ENCODE peak calls at places on chromosomes 13 and 19, in ten cellular contexts. One of them, this sample, is unnamed.

GRCh38 chr19:3440082-3440481 is 40.2 kb downstream of the SMIM24 start:
- DNase-seq in tibial nerve: no peak
- DNase-seq in hepatocyte: no peak
- DNase-seq in upper lobe of right lung: no peak
- DNase-seq in epithelial cell of esophagus: peak; percentile 30
- DNase-seq in fibroblast of pulmonary artery: peak; percentile 30
- DNase-seq in suprapubic skin: no peak
- DNase-seq in ovary: no peak
- DNase-seq in AG10803: no peak
- DNase-seq in K562: peak; percentile 70
- DNase-seq in this sample: no peak

GRCh38 chr19:40232479-40232878 is 6.0 kb upstream of the CCNP start:
- DNase-seq in AG10803: no peak
- DNase-seq in epithelial cell of esophagus: no peak
- DNase-seq in tibial nerve: no peak
- DNase-seq in upper lobe of right lung: no peak
- DNase-seq in ovary: no peak
- DNase-seq in fibroblast of pulmonary artery: no peak
- DNase-seq in suprapubic skin: no peak
- DNase-seq in K562: peak; percentile 93
- DNase-seq in hepatocyte: no peak
- DNase-seq in this sample: no peak

GRCh38 chr19:5110546-5110945 is 141.6 kb downstream of the KDM4B start:
- DNase-seq in suprapubic skin: no peak
- DNase-seq in hepatocyte: no peak
- DNase-seq in upper lobe of right lung: no peak
- DNase-seq in tibial nerve: no peak
- DNase-seq in K562: no peak
- DNase-seq in fibroblast of pulmonary artery: no peak
- DNase-seq in AG10803: no peak
- DNase-seq in epithelial cell of esophagus: no peak
- DNase-seq in ovary: no peak
- DNase-seq in this sample: no peak

GRCh38 chr19:18017275-18018083 is 9.5 kb downstream of the ARRDC2 start:
- DNase-seq in epithelial cell of esophagus: no peak
- DNase-seq in K562: peak; percentile 6
- DNase-seq in tibial nerve: no peak
- DNase-seq in upper lobe of right lung: no peak
- DNase-seq in hepatocyte: no peak
- DNase-seq in suprapubic skin: no peak
- DNase-seq in fibroblast of pulmonary artery: no peak
- DNase-seq in ovary: no peak
- DNase-seq in AG10803: no peak
- DNase-seq in this sample: no peak

GRCh38 chr19:24029941-24030636 is 56.9 kb upstream of the ZNF254 start:
- DNase-seq in fibroblast of pulmonary artery: no peak
- DNase-seq in hepatocyte: no peak
- DNase-seq in tibial nerve: no peak
- DNase-seq in K562: no peak
- DNase-seq in epithelial cell of esophagus: no peak
- DNase-seq in upper lobe of right lung: no peak
- DNase-seq in AG10803: no peak
- DNase-seq in ovary: no peak
- DNase-seq in suprapubic skin: no peak
- DNase-seq in this sample: no peak

GRCh38 chr19:3880471-3881271 is at the start of gene ATCAY:
- DNase-seq in fibroblast of pulmonary artery: no peak
- DNase-seq in epithelial cell of esophagus: no peak
- DNase-seq in tibial nerve: no peak
- DNase-seq in ovary: no peak
- DNase-seq in suprapubic skin: no peak
- DNase-seq in AG10803: no peak
- DNase-seq in K562: no peak
- DNase-seq in hepatocyte: no peak
- DNase-seq in upper lobe of right lung: no peak
- DNase-seq in this sample: no peak

GRCh38 chr13:51342706-51343105 is 3.2 kb downstream of the SERPINE3 start:
- DNase-seq in ovary: no peak
- DNase-seq in AG10803: peak; percentile 76
- DNase-seq in hepatocyte: no peak
- DNase-seq in upper lobe of right lung: no peak
- DNase-seq in suprapubic skin: no peak
- DNase-seq in fibroblast of pulmonary artery: peak; percentile 58
- DNase-seq in epithelial cell of esophagus: peak; percentile 52
- DNase-seq in K562: no peak
- DNase-seq in tibial nerve: no peak
- DNase-seq in this sample: no peak

GRCh38 chr13:45200701-45201230 is at the start of gene KCTD4:
- DNase-seq in epithelial cell of esophagus: peak; percentile 60
- DNase-seq in hepatocyte: no peak
- DNase-seq in tibial nerve: no peak
- DNase-seq in AG10803: peak; percentile 66
- DNase-seq in K562: no peak
- DNase-seq in fibroblast of pulmonary artery: peak; percentile 36
- DNase-seq in upper lobe of right lung: no peak
- DNase-seq in ovary: no peak
- DNase-seq in suprapubic skin: no peak
- DNase-seq in this sample: no peak

GRCh38 chr13:47455581-47455980 is 545.5 kb downstream of the SUCLA2 start:
- DNase-seq in hepatocyte: no peak
- DNase-seq in suprapubic skin: no peak
- DNase-seq in ovary: no peak
- DNase-seq in K562: no peak
- DNase-seq in tibial nerve: no peak
- DNase-seq in AG10803: peak; percentile 30
- DNase-seq in fibroblast of pulmonary artery: peak; percentile 23
- DNase-seq in epithelial cell of esophagus: no peak
- DNase-seq in upper lobe of right lung: no peak
- DNase-seq in this sample: no peak

GRCh38 chr19:54230031-54230430 is 7.2 kb upstream of the LILRB3 start:
- DNase-seq in hepatocyte: no peak
- DNase-seq in ovary: no peak
- DNase-seq in AG10803: no peak
- DNase-seq in upper lobe of right lung: no peak
- DNase-seq in fibroblast of pulmonary artery: no peak
- DNase-seq in tibial nerve: no peak
- DNase-seq in K562: no peak
- DNase-seq in epithelial cell of esophagus: no peak
- DNase-seq in suprapubic skin: no peak
- DNase-seq in this sample: no peak

GRCh38 chr13:34720618-34721017 is 221.5 kb upstream of the NBEA start:
- DNase-seq in tibial nerve: no peak
- DNase-seq in ovary: no peak
- DNase-seq in suprapubic skin: no peak
- DNase-seq in epithelial cell of esophagus: peak; percentile 4
- DNase-seq in fibroblast of pulmonary artery: no peak
- DNase-seq in K562: no peak
- DNase-seq in AG10803: no peak
- DNase-seq in hepatocyte: no peak
- DNase-seq in upper lobe of right lung: no peak
- DNase-seq in this sample: no peak

GRCh38 chr19:2391118-2391725 is 31.2 kb downstream of the TMPRSS9 start:
- DNase-seq in tibial nerve: peak; percentile 23
- DNase-seq in ovary: no peak
- DNase-seq in hepatocyte: peak; percentile 81
- DNase-seq in upper lobe of right lung: no peak
- DNase-seq in fibroblast of pulmonary artery: peak; percentile 82
- DNase-seq in suprapubic skin: no peak
- DNase-seq in AG10803: peak; percentile 77
- DNase-seq in epithelial cell of esophagus: peak; percentile 77
- DNase-seq in K562: peak; percentile 63
- DNase-seq in this sample: peak; percentile 7

GRCh38 chr13:22642088-22642487 is 538.7 kb upstream of the SGCG start:
- DNase-seq in tibial nerve: no peak
- DNase-seq in suprapubic skin: no peak
- DNase-seq in fibroblast of pulmonary artery: no peak
- DNase-seq in hepatocyte: no peak
- DNase-seq in upper lobe of right lung: no peak
- DNase-seq in K562: no peak
- DNase-seq in AG10803: no peak
- DNase-seq in ovary: no peak
- DNase-seq in epithelial cell of esophagus: no peak
- DNase-seq in this sample: no peak

GRCh38 chr13:46402178-46402577 is 15.1 kb upstream of the RUBCNL start:
- DNase-seq in hepatocyte: no peak
- DNase-seq in epithelial cell of esophagus: no peak
- DNase-seq in K562: no peak
- DNase-seq in tibial nerve: no peak
- DNase-seq in suprapubic skin: no peak
- DNase-seq in ovary: no peak
- DNase-seq in upper lobe of right lung: no peak
- DNase-seq in AG10803: no peak
- DNase-seq in fibroblast of pulmonary artery: no peak
- DNase-seq in this sample: no peak

GRCh38 chr19:51749979-51750378 is 1.7 kb downstream of the FPR1 start:
- DNase-seq in upper lobe of right lung: no peak
- DNase-seq in ovary: no peak
- DNase-seq in suprapubic skin: no peak
- DNase-seq in epithelial cell of esophagus: no peak
- DNase-seq in tibial nerve: no peak
- DNase-seq in fibroblast of pulmonary artery: no peak
- DNase-seq in K562: no peak
- DNase-seq in hepatocyte: no peak
- DNase-seq in AG10803: peak; percentile 88
- DNase-seq in this sample: no peak

GRCh38 chr13:39612023-39612637 is 9.1 kb upstream of the LHFPL6 start:
- DNase-seq in fibroblast of pulmonary artery: peak; percentile 84
- DNase-seq in ovary: peak; percentile 58
- DNase-seq in AG10803: peak; percentile 77
- DNase-seq in suprapubic skin: peak; percentile 77
- DNase-seq in tibial nerve: peak; percentile 65
- DNase-seq in K562: peak; percentile 20
- DNase-seq in epithelial cell of esophagus: peak; percentile 82
- DNase-seq in upper lobe of right lung: no peak
- DNase-seq in hepatocyte: peak; percentile 84
- DNase-seq in this sample: no peak

DNA sequence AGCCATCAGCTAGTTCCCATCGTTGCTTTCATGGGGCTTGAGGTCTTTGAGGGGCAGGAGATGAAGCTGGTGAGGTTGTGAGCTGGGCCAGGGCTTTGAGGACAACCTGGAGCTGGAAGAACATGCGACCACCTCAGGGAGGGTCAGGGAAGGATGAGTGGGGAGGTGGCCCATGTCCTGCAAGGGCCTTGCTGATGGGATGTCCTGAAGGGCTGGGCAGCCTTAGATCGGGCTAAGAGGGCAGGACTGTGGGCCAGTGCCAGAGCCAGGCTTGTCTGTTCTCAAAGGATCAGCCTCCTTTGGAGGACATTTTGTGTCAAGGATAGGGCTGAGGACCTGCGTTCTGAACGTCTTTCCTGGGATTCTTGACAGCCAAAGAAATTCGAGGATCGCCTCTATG is 10.5 kb downstream of the CYTH2 start:
- DNase-seq in AG10803: no peak
- DNase-seq in K562: no peak
- DNase-seq in hepatocyte: no peak
- DNase-seq in suprapubic skin: no peak
- DNase-seq in epithelial cell of esophagus: no peak
- DNase-seq in tibial nerve: no peak
- DNase-seq in fibroblast of pulmonary artery: no peak
- DNase-seq in ovary: no peak
- DNase-seq in upper lobe of right lung: no peak
- DNase-seq in this sample: no peak
- H3K4me3 ChIP-seq in AG10803: no peak overlapping the region
- H3K4me3 ChIP-seq in K562: no peak overlapping the region
- H3K4me3 ChIP-seq in hepatocyte: no peak overlapping the region
- H3K4me3 ChIP-seq in suprapubic skin: peak overlapping the region; percentile 58
- H3K4me3 ChIP-seq in epithelial cell of esophagus: no peak overlapping the region
- H3K4me3 ChIP-seq in tibial nerve: no peak overlapping the region
- H3K4me3 ChIP-seq in fibroblast of pulmonary artery: no peak overlapping the region
- H3K4me3 ChIP-seq in ovary: no peak overlapping the region
- H3K4me3 ChIP-seq in upper lobe of right lung: no peak overlapping the region
- H3K4me3 ChIP-seq in this sample: no peak overlapping the region

GRCh38 chr19:33349319-33350289 is 23.9 kb upstream of the CEBPG start:
- DNase-seq in AG10803: no peak
- DNase-seq in hepatocyte: no peak
- DNase-seq in upper lobe of right lung: no peak
- DNase-seq in epithelial cell of esophagus: peak; percentile 74
- DNase-seq in tibial nerve: no peak
- DNase-seq in K562: no peak
- DNase-seq in fibroblast of pulmonary artery: no peak
- DNase-seq in ovary: no peak
- DNase-seq in suprapubic skin: no peak
- DNase-seq in this sample: no peak
- TF ChIP-seq CTCF in AG10803: no peak
- TF ChIP-seq CTCF in hepatocyte: no peak
- TF ChIP-seq CTCF in upper lobe of right lung: no peak
- TF ChIP-seq CTCF in epithelial cell of esophagus: no peak
- TF ChIP-seq CTCF in tibial nerve: no peak
- TF ChIP-seq CTCF in K562: no peak
- TF ChIP-seq CTCF in fibroblast of pulmonary artery: no peak
- TF ChIP-seq CTCF in ovary: no peak
- TF ChIP-seq CTCF in suprapubic skin: no peak
- TF ChIP-seq CTCF in this sample: no peak

GRCh38 chr19:1125601-1126533 is 22.1 kb downstream of the GPX4 start:
- DNase-seq in K562: no peak
- DNase-seq in ovary: no peak
- DNase-seq in epithelial cell of esophagus: no peak
- DNase-seq in AG10803: no peak
- DNase-seq in hepatocyte: no peak
- DNase-seq in tibial nerve: no peak
- DNase-seq in upper lobe of right lung: no peak
- DNase-seq in suprapubic skin: no peak
- DNase-seq in fibroblast of pulmonary artery: no peak
- DNase-seq in this sample: no peak
- H3K4me3 ChIP-seq in K562: no peak overlapping the region
- H3K4me3 ChIP-seq in ovary: no peak overlapping the region
- H3K4me3 ChIP-seq in epithelial cell of esophagus: no peak overlapping the region
- H3K4me3 ChIP-seq in AG10803: no peak overlapping the region
- H3K4me3 ChIP-seq in hepatocyte: no peak overlapping the region
- H3K4me3 ChIP-seq in tibial nerve: no peak overlapping the region
- H3K4me3 ChIP-seq in upper lobe of right lung: no peak overlapping the region
- H3K4me3 ChIP-seq in suprapubic skin: no peak overlapping the region
- H3K4me3 ChIP-seq in fibroblast of pulmonary artery: no peak overlapping the region
- H3K4me3 ChIP-seq in this sample: no peak overlapping the region

DNA sequence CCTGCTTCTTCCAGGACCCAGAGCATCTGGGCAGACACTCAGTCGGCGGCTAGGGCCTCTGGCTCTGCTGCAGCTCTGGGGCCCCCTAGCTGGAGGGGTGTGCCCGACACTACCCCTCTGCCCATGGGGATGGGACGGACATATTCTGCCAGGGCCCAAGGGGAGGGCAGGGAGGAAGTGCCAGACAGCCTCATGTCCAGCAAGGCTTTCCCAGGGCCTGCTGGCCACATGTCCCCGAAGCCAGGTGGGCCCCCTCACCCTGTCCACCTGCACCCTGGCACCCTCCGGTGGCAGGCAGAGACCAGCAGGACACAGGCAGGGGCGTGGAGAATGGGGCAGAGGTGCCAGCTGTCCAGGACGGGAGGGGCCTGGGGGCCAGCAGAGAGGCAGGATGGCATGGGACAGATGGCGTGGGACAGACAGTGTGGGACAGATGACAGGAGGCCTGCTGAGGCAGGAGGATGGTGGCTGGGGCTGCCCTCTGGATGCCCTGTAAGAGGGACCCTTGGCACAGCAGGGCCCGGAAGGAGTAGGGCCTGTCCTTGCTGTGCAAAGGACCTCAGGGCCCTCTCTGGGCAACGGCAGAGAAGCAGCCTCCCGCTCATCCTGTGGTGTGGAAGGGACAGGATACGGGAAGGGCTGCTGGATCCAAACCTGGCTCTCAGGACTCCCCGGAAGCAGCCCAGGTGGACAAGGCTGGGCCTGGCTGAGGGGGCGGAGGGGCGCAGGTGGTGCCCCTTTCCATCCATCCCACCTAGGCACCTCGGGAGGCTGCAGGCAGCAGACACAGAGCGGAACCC is 29.1 kb downstream of the CEBPG start:
- DNase-seq in ovary: peak; percentile 15
- DNase-seq in tibial nerve: peak; percentile 9
- DNase-seq in K562: no peak
- DNase-seq in epithelial cell of esophagus: peak; percentile 21
- DNase-seq in AG10803: no peak
- DNase-seq in upper lobe of right lung: peak; percentile 67
- DNase-seq in hepatocyte: no peak
- DNase-seq in fibroblast of pulmonary artery: no peak
- DNase-seq in suprapubic skin: no peak
- DNase-seq in this sample: no peak
- TF ChIP-seq CTCF in ovary: no peak
- TF ChIP-seq CTCF in tibial nerve: no peak
- TF ChIP-seq CTCF in K562: no peak
- TF ChIP-seq CTCF in epithelial cell of esophagus: peak; percentile 36
- TF ChIP-seq CTCF in AG10803: no peak
- TF ChIP-seq CTCF in upper lobe of right lung: no peak
- TF ChIP-seq CTCF in hepatocyte: no peak
- TF ChIP-seq CTCF in fibroblast of pulmonary artery: peak; percentile 1
- TF ChIP-seq CTCF in suprapubic skin: no peak
- TF ChIP-seq CTCF in this sample: peak; percentile 31